ENCODE peak calls at places on chromosomes 11 and 22, in five cellular contexts. C is heart left ventricle, J is neural progenitor cell, A is neural crest cell, N is brain microvascular endothelial cell. K is an unnamed sample.
A peak's percentile ranks its signal among the peaks of the same experiment; 100 is the strongest.

GRCh38 chr11:93225642-93226041 is 27.9 kb upstream of the SLC36A4 start:
- DNase-seq in J (no peak), A (no peak), N (no peak), C (no peak), K (no peak)

GRCh38 chr22:25362883-25363240 is 143.4 kb downstream of the CRYBB2 start:
- DNase-seq in N (no peak), A (no peak), J (no peak), C (peak; percentile 43), K (no peak)

GRCh38 chr22:45546333-45547015 is 43.8 kb downstream of the FBLN1 start:
- DNase-seq in J (no peak), A (no peak), N (no peak), C (no peak), K (no peak)

GRCh38 chr11:130488187-130489026 is 40.0 kb downstream of the ADAMTS15 start:
- DNase-seq in J (no peak), N (no peak), A (no peak), C (no peak), K (no peak)

GRCh38 chr11:58632510-58632909 is 10.0 kb downstream of the CNTF start:
- DNase-seq in A (no peak), C (no peak), N (no peak), J (no peak), K (no peak)

GRCh38 chr11:45319077-45319476 is 32.9 kb upstream of the SYT13 start:
- DNase-seq in J (no peak), A (no peak), N (no peak), C (no peak), K (no peak)

GRCh38 chr22:49218142-49218541 is 609.5 kb downstream of the BRD1 start:
- DNase-seq in N (no peak), A (no peak), C (no peak), J (no peak), K (peak; percentile 25)

GRCh38 chr11:118342503-118343161 is at the start of gene CD3D:
- DNase-seq in J (no peak), N (no peak), C (no peak), A (no peak), K (no peak)

GRCh38 chr11:102368472-102368871 is 21.5 kb downstream of the BIRC2 start:
- DNase-seq in J (no peak), A (no peak), N (no peak), C (no peak), K (no peak)

GRCh38 chr22:22478450-22478849 is 30.1 kb downstream of the ZNF280B start:
- DNase-seq in N (no peak), J (no peak), C (no peak), A (no peak), K (no peak)

GRCh38 chr11:87870081-87870480 is 305.2 kb downstream of the RAB38 start:
- DNase-seq in N (peak; percentile 16), C (no peak), A (no peak), J (no peak), K (no peak)

GRCh38 chr22:46971141-46971775 is 208.8 kb downstream of the TBC1D22A start:
- DNase-seq in J (peak; percentile 25), C (peak; percentile 62), A (no peak), N (peak; percentile 37), K (peak; percentile 44)

GRCh38 chr11:61749607-61750217 is 2.7 kb upstream of the MYRF start:
- DNase-seq in C (no peak), A (peak; percentile 61), J (peak; percentile 50), N (peak; percentile 23), K (no peak)

GRCh38 chr11:75184757-75185156 is 33.9 kb downstream of the SLCO2B1 start:
- DNase-seq in J (no peak), N (no peak), A (no peak), C (no peak), K (no peak)

GRCh38 chr11:13772223-13773046 is 104.0 kb downstream of the FAR1 start:
- DNase-seq in N (peak; percentile 28), J (peak; percentile 81), C (no peak), A (peak; percentile 32), K (no peak)

GRCh38 chr11:86003654-86004053 is 65.2 kb downstream of the PICALM start:
- DNase-seq in J (no peak), N (no peak), A (no peak), C (no peak), K (no peak)

GRCh38 chr11:18383388-18384156 is 10.8 kb upstream of the LDHA start:
- DNase-seq in J (peak; percentile 6), C (peak; percentile 86), A (no peak), N (peak; percentile 98), K (peak; percentile 95)

GRCh38 chr11:128552783-128553661 is 34.3 kb downstream of the ETS1 start:
- DNase-seq in N (no peak), J (peak; percentile 50), A (peak; percentile 33), C (no peak), K (no peak)

GRCh38 chr22:40982482-40983385 is 31.6 kb downstream of the RBX1 start:
- DNase-seq in A (no peak), N (no peak), C (peak; percentile 35), J (no peak), K (no peak)

GRCh38 chr11:104254347-104254746 is 90.4 kb upstream of the PDGFD start:
- DNase-seq in C (peak; percentile 23), N (peak; percentile 43), A (peak; percentile 39), J (peak; percentile 85), K (no peak)

GRCh38 chr11:106585061-106585460 is 433.2 kb downstream of the GUCY1A2 start:
- DNase-seq in A (no peak), N (peak; percentile 45), C (no peak), J (peak; percentile 59), K (no peak)
- TF ChIP-seq CTCF in A (peak; percentile 59), N (peak; percentile 67), C (no peak), J (peak; percentile 64), K (peak; percentile 67)

DNA sequence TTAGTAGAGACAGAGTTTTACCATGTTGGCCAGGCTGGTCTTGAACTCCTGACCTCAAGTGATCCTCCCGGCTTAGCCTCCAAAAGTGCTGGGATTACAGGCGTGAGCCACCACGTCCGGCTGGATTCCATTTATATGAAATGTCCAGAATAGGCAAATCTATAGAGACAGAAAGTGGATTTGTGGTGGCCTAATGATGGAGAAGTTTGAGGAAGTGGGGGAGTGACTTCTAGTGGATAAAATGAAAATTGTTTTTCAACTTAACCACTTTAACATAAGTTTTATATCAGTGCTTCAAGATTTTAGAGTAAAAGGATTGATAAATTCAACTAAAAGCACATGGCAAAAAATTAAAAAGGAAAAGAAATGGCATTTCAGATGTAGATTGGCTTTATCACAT is 66.2 kb downstream of the HIPK3 start:
- DNase-seq in A (no peak), J (no peak), N (no peak), C (no peak), K (no peak)
- TF ChIP-seq CTCF in A (no peak), J (no peak), N (no peak), C (no peak), K (peak; percentile 13)

GRCh38 chr11:27716850-27717249 is 16.6 kb upstream of the BDNF start:
- DNase-seq in N (no peak), C (no peak), J (peak; percentile 47), A (no peak), K (no peak)
- TF ChIP-seq CTCF in N (peak; percentile 38), C (no peak), J (peak; percentile 45), A (no peak), K (peak; percentile 24)

GRCh38 chr11:97087419-97087818 is 697.6 kb downstream of the JRKL start:
- DNase-seq in J (no peak), A (no peak), N (no peak), C (no peak), K (no peak)

DNA sequence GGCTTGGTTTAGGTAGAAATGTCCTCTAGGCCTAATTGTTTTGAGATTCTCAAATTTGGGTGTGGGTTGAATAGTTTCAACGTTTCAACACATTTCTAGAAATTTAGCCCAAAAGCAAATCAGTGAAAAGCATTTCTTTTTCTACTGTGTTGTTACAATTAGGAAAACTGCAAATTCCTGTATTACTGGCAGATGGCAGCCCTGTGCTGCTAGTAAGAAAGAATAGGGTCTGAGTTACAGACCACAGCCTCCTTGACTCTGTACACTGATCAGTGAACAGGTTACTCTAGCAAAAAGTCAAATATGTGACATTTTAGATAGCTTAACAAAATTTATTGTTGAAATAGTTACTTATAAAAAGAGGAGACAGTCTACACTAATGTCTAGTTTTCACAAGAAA is 703.0 kb downstream of the JRKL start:
- DNase-seq in A (no peak), N (no peak), C (no peak), J (peak; percentile 25), K (no peak)
- TF ChIP-seq CTCF in A (peak; percentile 45), N (no peak), C (no peak), J (peak; percentile 42), K (no peak)

GRCh38 chr11:1406571-1407485 is 17.1 kb downstream of the BRSK2 start:
- DNase-seq in N (no peak), C (no peak), A (no peak), J (no peak), K (no peak)
- TF ChIP-seq CTCF in N (no peak), C (no peak), A (no peak), J (no peak), K (no peak)

GRCh38 chr22:32573991-32574390 is 99.4 kb downstream of the FBXO7 start:
- DNase-seq in J (no peak), A (no peak), N (no peak), C (no peak), K (no peak)
- TF ChIP-seq CTCF in J (no peak), A (no peak), N (no peak), C (no peak), K (no peak)